ENCODE peak calls at places on chromosomes 1 and 21, in four cellular contexts. G is A673, I is dorsolateral prefrontal cortex, M is aorta. L is an unnamed sample.

GRCh38 chr1:180145446-180145845 is 9.2 kb upstream of the QSOX1 start:
- DNase-seq in M (no peak), G (no peak), I (no peak), L (no peak)

GRCh38 chr1:80457409-80457808 is 1343.3 kb upstream of the ADGRL2 start:
- DNase-seq in I (no peak), G (no peak), M (no peak), L (no peak)

GRCh38 chr1:155940531-155940992 is 876 bp upstream of the RXFP4 start:
- DNase-seq in G (peak), I (no peak), M (no peak), L (no peak)

GRCh38 chr1:102726417-102726816 is 381.9 kb downstream of the COL11A1 start:
- DNase-seq in G (no peak), M (no peak), I (no peak), L (no peak)

GRCh38 chr1:3656450-3657095 is 4.3 kb downstream of the TP73 start:
- DNase-seq in M (peak), I (no peak), G (no peak), L (no peak)

GRCh38 chr1:199160521-199161318 is 521.9 kb downstream of the PTPRC start:
- DNase-seq in G (peak), M (no peak), I (no peak), L (no peak)

GRCh38 chr1:226901421-226901820 is 31.0 kb downstream of the PSEN2 start:
- DNase-seq in G (no peak), M (no peak), I (no peak), L (no peak)

GRCh38 chr1:205645494-205645893 is 13.7 kb upstream of the ELK4 start:
- DNase-seq in G (no peak), I (no peak), M (peak), L (no peak)

GRCh38 chr1:228555074-228555989 is 68.2 kb downstream of the RNF187 start:
- DNase-seq in I (no peak), G (peak), M (no peak), L (no peak)

GRCh38 chr1:152533327-152533938 is 19.2 kb downstream of the CRCT1 start:
- DNase-seq in M (no peak), I (no peak), G (peak), L (no peak)

DNA sequence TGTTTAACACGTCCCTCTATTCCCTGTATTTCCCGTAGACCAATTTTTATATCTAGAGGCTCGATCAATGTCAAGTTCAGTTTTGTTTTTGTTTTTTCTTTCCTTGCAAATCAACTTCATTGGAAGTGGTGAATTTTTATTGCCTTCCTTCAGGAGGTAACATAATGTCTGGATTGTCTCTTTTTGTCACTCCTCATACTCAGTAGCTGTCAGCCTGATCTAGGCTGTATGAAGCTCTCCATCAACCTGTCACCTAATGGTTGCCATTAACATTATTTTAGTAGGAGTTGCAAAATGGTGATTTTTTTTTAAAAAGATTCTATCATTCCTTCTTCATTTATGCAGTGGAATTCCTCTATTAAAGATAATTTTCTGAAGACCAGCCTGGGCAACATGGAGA is 49.7 kb upstream of the KIF26B start:
- DNase-seq in M (no peak), I (no peak), G (no peak), L (no peak)
- H3K27ac ChIP-seq in M (no peak), I (no peak), G (no peak), L (no peak)

GRCh38 chr21:34078915-34079314 is 5.5 kb downstream of the MRPS6 start:
- DNase-seq in I (no peak), G (no peak), M (no peak), L (no peak)
- H3K27ac ChIP-seq in I (no peak), G (no peak), M (no peak), L (no peak)

GRCh38 chr1:153597206-153597605 is 15.7 kb downstream of the S100A16 start:
- DNase-seq in I (no peak), M (no peak), G (no peak), L (no peak)
- H3K27ac ChIP-seq in I (no peak), M (no peak), G (no peak), L (no peak)

DNA sequence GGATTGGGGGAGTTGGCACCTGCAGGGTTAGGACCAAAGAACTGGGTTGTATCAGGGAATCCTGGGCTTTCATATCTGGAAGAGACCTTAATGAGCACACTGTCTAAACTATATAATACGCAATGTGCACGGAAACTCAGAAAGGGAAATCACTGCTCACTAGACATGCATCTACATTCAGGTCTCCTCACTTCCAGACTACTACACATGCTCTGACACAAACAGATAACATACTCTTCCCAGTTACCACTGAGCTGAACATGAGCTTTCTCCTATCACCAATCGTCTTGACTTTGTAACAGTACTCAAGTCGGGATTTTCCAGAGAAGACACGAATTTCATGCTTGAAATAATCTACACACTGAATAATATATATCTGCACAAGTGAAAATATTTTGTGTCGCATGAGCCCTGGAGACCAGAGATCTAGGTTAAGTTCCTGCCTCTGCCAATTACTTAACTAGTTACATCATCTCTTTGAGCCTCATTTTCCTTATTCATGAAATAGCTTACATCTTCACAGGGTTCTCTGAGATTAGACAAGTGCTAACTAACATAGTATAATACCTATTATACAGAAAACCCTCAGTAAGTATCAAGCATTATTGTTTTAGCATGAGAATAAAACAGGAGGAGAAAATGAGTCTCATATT is 101.1 kb downstream of the JAK1 start:
- DNase-seq in M (no peak), I (no peak), G (no peak), L (no peak)
- H3K27ac ChIP-seq in M (no peak), I (peak), G (peak), L (no peak)

DNA sequence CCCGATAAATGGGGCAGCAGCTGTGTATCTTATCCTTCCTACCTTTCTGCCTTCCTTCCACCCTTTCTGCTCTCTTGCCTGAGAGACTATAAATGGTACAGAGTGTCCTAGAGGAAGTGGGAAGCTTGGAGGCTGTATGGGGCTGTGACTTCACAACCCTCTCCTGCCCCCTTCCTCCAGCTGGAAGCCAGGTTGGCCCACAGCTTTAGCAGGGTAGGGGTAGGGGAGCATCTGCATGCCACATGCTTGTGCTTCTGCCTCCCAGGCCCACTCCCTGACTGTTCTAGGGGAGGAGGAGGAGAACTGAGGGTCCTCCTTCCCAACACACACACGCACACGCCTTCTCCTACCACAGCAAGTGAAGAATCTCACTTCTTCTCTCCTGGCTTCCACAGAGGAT is 4.0 kb upstream of the SLC27A3 start:
- DNase-seq in M (no peak), G (no peak), I (no peak), L (no peak)
- H3K27ac ChIP-seq in M (no peak), G (no peak), I (peak), L (no peak)

DNA sequence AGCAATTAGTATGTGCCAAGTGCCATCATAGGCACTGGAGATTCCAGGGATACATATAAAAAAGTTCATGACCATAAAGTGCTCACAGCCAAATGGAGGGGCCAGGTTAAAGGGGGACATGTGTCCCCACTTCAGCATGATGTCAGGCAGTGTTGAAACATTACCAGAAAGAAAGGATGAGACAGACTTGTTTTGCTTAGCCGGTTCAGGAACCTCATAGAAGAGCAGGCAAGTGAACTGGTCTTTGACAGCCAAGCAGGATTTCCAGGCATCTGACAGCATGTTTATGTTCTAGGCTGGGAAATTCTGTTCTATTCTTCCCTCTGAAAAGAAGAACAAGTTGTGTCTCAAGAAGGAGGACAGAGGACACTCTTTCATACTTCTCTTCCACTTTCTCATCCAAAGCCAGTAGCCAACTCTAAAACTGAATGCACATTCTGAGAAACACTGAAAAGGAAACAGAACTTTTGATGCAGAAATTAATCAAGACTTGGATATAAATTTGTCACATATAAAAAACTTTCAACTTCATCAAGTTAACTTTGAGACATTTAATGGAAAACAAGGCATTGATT is 39.7 kb downstream of the GLUL start:
- DNase-seq in I (no peak), M (no peak), G (no peak), L (no peak)
- H3K27ac ChIP-seq in I (no peak), M (no peak), G (no peak), L (no peak)

GRCh38 chr1:53592521-53592982 is 133.4 kb downstream of the DMRTB1 start:
- DNase-seq in I (no peak), M (peak), G (no peak), L (no peak)

GRCh38 chr1:53591924-53592323 is 132.7 kb downstream of the DMRTB1 start:
- DNase-seq in I (no peak), G (no peak), M (peak), L (no peak)

GRCh38 chr1:53590104-53590503 is 130.9 kb downstream of the DMRTB1 start:
- DNase-seq in M (peak), I (no peak), G (no peak), L (no peak)

GRCh38 chr1:53589043-53589887 is 130.1 kb downstream of the DMRTB1 start:
- DNase-seq in G (no peak), I (no peak), M (peak), L (no peak)

DNA sequence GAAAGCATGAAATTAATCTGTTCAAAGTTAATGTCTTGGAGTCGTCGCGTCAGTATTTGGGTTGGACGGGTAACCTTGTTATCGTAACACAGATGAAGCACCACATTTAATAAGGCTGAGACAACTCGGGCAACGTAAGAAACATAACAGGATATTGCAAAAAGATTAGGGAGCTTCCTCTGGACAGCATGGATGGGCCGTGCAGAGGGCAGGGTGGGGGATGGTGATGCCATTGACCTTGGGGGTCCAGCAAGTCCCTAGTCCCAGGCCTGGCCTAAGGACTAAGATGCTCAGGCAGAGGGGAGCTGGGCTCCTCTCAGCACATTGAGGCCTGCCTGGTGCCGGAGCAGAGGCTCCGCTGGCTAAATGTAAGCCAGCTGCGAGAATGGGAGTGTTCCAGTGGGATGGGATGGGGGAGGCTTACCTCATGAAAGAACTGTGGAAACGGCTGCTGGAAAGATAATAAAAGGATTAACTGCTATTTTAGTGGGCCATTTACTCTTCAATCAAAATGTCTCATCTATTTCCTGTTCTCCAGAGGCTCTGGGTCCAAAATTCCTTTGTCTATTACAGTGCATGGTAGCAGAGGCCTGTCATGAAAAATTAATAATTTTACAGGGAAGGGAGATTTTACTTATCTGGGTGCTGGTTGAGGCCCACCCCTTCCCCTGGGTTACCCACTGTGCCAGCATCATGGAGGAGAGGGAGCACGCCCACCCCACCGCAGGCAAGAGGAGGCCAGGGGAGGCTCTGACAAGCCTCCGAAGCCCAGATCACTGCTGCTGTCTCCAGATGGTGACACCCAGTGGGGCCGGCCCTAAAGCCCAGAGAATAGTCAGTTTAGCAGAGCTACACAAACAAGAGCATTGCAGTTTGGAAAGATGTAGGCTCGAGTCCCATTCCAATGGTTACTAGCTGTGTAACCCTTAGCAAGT is 131.6 kb downstream of the DMRTB1 start:
- DNase-seq in M (peak), I (no peak), G (peak), L (no peak)
- H3K27ac ChIP-seq in M (no peak), I (no peak), G (no peak), L (no peak)

GRCh38 chr1:93692001-93692400 is 10.4 kb upstream of the BCAR3 start:
- DNase-seq in M (no peak), I (no peak), G (no peak), L (no peak)
- H3K27ac ChIP-seq in M (no peak), I (no peak), G (no peak), L (no peak)

DNA sequence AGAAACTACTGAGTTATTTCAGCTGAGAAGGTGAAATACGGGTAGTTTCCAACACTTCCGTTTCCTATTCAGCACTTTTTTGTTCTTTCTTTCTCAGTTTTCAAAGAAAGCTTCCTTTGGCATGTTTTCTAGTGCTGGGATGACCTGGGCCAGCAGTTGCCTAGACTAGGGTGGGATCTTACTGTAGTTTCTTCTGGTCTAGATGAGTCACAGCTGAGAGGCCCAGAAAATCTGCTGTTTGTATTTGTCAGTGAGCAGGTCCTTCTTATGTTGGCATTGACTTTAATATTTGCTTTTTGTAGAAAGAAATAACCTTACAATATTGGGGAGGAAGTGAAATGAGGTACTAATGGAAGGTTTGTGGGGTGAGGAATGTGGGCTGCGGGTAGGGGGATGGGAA is 22.2 kb downstream of the C1orf21 start:
- DNase-seq in I (no peak), G (no peak), M (no peak), L (no peak)
- H3K27ac ChIP-seq in I (no peak), G (no peak), M (no peak), L (no peak)

GRCh38 chr1:94921977-94922376 is 4.9 kb downstream of the CNN3 start:
- DNase-seq in M (no peak), G (no peak), I (no peak), L (no peak)
- H3K27ac ChIP-seq in M (no peak), G (no peak), I (no peak), L (no peak)